ENCODE peak calls at places on chromosomes 5 and 9, in six cellular contexts. J is activated CD4-positive, alpha-beta T cell treated with anti-CD3 and anti-CD28 coated beads for 48 hours; H is SJSA1; F is stimulated activated naive CD8-positive, alpha-beta T cell treated with anti-CD3 and anti-CD28 coated beads, Interleukin-15, Interleukin-2, amounts not matched to agents 100 U/mL and 50 U/mL, for 24 hours; Y is kidney tubule cell; X is naive thymus-derived CD4-positive, alpha-beta T cell. G is an unnamed sample.
A peak's percentile ranks its signal among the peaks of the same experiment; 100 is the strongest.

GRCh38 chr5:37839441-37840035 is 303 bp downstream of the GDNF start:
- DNase-seq in J (peak; percentile 40), H (peak; percentile 51), F (peak; percentile 11), Y (peak; percentile 47), X (no peak), G (peak; percentile 56)

GRCh38 chr9:86308687-86309086 is 26.3 kb upstream of the ISCA1 start:
- DNase-seq in J (no peak), H (no peak), F (no peak), Y (no peak), X (no peak), G (no peak)

GRCh38 chr9:2418619-2419018 is 203.0 kb upstream of the VLDLR start:
- DNase-seq in J (no peak), H (no peak), F (no peak), Y (peak; percentile 54), X (no peak), G (peak; percentile 43)

GRCh38 chr9:134319306-134320194 is 6.7 kb upstream of the RXRA start:
- DNase-seq in J (no peak), H (no peak), F (no peak), Y (no peak), X (no peak), G (no peak)

GRCh38 chr5:54551292-54551691 is 33.7 kb downstream of the SNX18 start:
- DNase-seq in J (no peak), H (no peak), F (no peak), Y (no peak), X (no peak), G (no peak)

GRCh38 chr9:96246267-96246671 is 55.7 kb downstream of the HSD17B3 start:
- DNase-seq in J (no peak), H (no peak), F (no peak), Y (no peak), X (no peak), G (no peak)

GRCh38 chr5:149745-150450 is 41.4 kb upstream of the LRRC14B start:
- DNase-seq in J (no peak), H (peak; percentile 38), F (no peak), Y (peak; percentile 9), X (no peak), G (peak; percentile 25)

GRCh38 chr9:69389437-69389995 is 64.5 kb downstream of the ENTREP1 start:
- DNase-seq in J (no peak), H (no peak), F (no peak), Y (peak; percentile 43), X (no peak), G (no peak)

GRCh38 chr9:131594906-131595675 is 49.8 kb downstream of the PRRT1B start:
- DNase-seq in J (no peak), H (no peak), F (no peak), Y (no peak), X (no peak), G (no peak)

GRCh38 chr5:172417983-172418630 is 36.2 kb downstream of the SH3PXD2B start:
- DNase-seq in J (no peak), H (peak; percentile 44), F (no peak), Y (peak; percentile 19), X (no peak), G (peak; percentile 68)

GRCh38 chr5:174139623-174140022 is 94.1 kb downstream of the NSG2 start:
- DNase-seq in J (no peak), H (no peak), F (no peak), Y (no peak), X (no peak), G (no peak)

GRCh38 chr9:22457448-22457847 is 10.8 kb downstream of the DMRTA1 start:
- DNase-seq in J (no peak), H (no peak), F (no peak), Y (no peak), X (no peak), G (no peak)

GRCh38 chr5:108168915-108169314 is 213.0 kb downstream of the FBXL17 start:
- DNase-seq in J (no peak), H (no peak), F (no peak), Y (no peak), X (no peak), G (no peak)

GRCh38 chr5:177434437-177434836 is 8.0 kb downstream of the GRK6 start:
- DNase-seq in J (peak; percentile 83), H (no peak), F (peak; percentile 66), Y (peak; percentile 30), X (no peak), G (peak; percentile 41)

GRCh38 chr9:110126986-110127864 is 80.7 kb downstream of the C9orf152 start:
- DNase-seq in J (no peak), H (no peak), F (no peak), Y (peak; percentile 66), X (no peak), G (peak; percentile 91)

GRCh38 chr5:145697251-145698016 is 137.7 kb downstream of the PRELID2 start:
- DNase-seq in J (peak; percentile 15), H (peak; percentile 53), F (no peak), Y (peak; percentile 52), X (no peak), G (peak; percentile 74)

GRCh38 chr9:113309204-113309813 is 6.1 kb upstream of the RNF183 start:
- DNase-seq in J (peak; percentile 39), H (peak; percentile 9), F (no peak), Y (peak; percentile 55), X (peak; percentile 45), G (peak; percentile 71)

GRCh38 chr5:72108200-72109050 is 1.1 kb downstream of the MAP1B start:
- DNase-seq in J (peak; percentile 46), H (peak; percentile 76), F (peak; percentile 20), Y (peak; percentile 62), X (no peak), G (peak; percentile 84)

GRCh38 chr5:33462456-33462855 is 21.7 kb downstream of the TARS1 start:
- DNase-seq in J (no peak), H (no peak), F (no peak), Y (no peak), X (no peak), G (no peak)

GRCh38 chr9:114462791-114463190 is 42.5 kb downstream of the WHRN start:
- DNase-seq in J (no peak), H (no peak), F (no peak), Y (no peak), X (no peak), G (no peak)

GRCh38 chr5:59038169-59039002 is 455.5 kb downstream of the RAB3C start:
- DNase-seq in J (no peak), H (no peak), F (no peak), Y (no peak), X (peak; percentile 27), G (peak; percentile 7)

GRCh38 chr5:15844253-15844652 is 335.3 kb downstream of the MARCHF11 start:
- DNase-seq in J (no peak), H (no peak), F (no peak), Y (no peak), X (no peak), G (no peak)

GRCh38 chr9:17204611-17205165 is 69.8 kb downstream of the CNTLN start:
- DNase-seq in J (no peak), H (no peak), F (no peak), Y (no peak), X (no peak), G (no peak)

GRCh38 chr5:116531117-116531516 is 43.5 kb downstream of the SEMA6A start:
- DNase-seq in J (no peak), H (no peak), F (no peak), Y (no peak), X (no peak), G (no peak)

GRCh38 chr5:108003178-108003577 is 332.4 kb upstream of the EFNA5 start:
- DNase-seq in J (no peak), H (peak; percentile 62), F (no peak), Y (peak; percentile 63), X (peak; percentile 26), G (peak; percentile 68)

GRCh38 chr9:110578896-110579752 is at the start of gene SVEP1:
- DNase-seq in J (peak; percentile 8), H (peak; percentile 35), F (peak; percentile 5), Y (peak; percentile 43), X (no peak), G (peak; percentile 21)

GRCh38 chr9:137222190-137223077 is at the start of gene RNF208:
- DNase-seq in J (no peak), H (no peak), F (no peak), Y (no peak), X (peak; percentile 29), G (no peak)

GRCh38 chr9:18274693-18275092 is 199.3 kb upstream of the ADAMTSL1 start:
- DNase-seq in J (no peak), H (no peak), F (no peak), Y (peak; percentile 11), X (no peak), G (peak; percentile 86)

GRCh38 chr9:89562186-89562814 is 42.5 kb upstream of the GADD45G start:
- DNase-seq in J (no peak), H (no peak), F (no peak), Y (peak; percentile 98), X (no peak), G (no peak)

GRCh38 chr5:93681432-93681831 is 60.0 kb downstream of the POU5F2 start:
- DNase-seq in J (no peak), H (peak; percentile 22), F (no peak), Y (no peak), X (no peak), G (no peak)

GRCh38 chr5:120405291-120405864 is 58.7 kb upstream of the PRR16 start:
- DNase-seq in J (no peak), H (peak; percentile 66), F (no peak), Y (peak; percentile 60), X (no peak), G (peak; percentile 55)

GRCh38 chr5:145787996-145788395 is 47.1 kb downstream of the PRELID2 start:
- DNase-seq in J (no peak), H (no peak), F (no peak), Y (no peak), X (no peak), G (no peak)

GRCh38 chr9:36187414-36187813 is 3.3 kb upstream of the CLTA start:
- DNase-seq in J (no peak), H (peak; percentile 23), F (no peak), Y (peak; percentile 97), X (no peak), G (no peak)

GRCh38 chr9:136080716-136081112 is 14.4 kb downstream of the NACC2 start:
- DNase-seq in J (no peak), H (no peak), F (no peak), Y (no peak), X (no peak), G (no peak)

GRCh38 chr5:12655675-12656074 is 751.4 kb upstream of the CTNND2 start:
- DNase-seq in J (no peak), H (no peak), F (no peak), Y (no peak), X (no peak), G (no peak)

GRCh38 chr5:124742983-124743533 is 3.4 kb downstream of the ZNF608 start:
- DNase-seq in J (no peak), H (peak; percentile 88), F (no peak), Y (peak; percentile 93), X (no peak), G (peak; percentile 69)

GRCh38 chr5:19369561-19369960 is 618.4 kb downstream of the CDH18 start:
- DNase-seq in J (no peak), H (no peak), F (no peak), Y (no peak), X (no peak), G (no peak)

G was measured in dermis blood vessel endothelial cell.